ENCODE peak calls at places on chromosome 22, in five cellular contexts. F is GM23338, X is A549, L is K562, B is SK-N-SH. K is an unnamed sample.

GRCh38 chr22:31556627-31557203 is 60.4 kb downstream of the SFI1 start:
- DNase-seq in L (peak), X (peak), F (peak), B (peak), K (peak)

GRCh38 chr22:38203855-38204497 is 2.2 kb downstream of the MAFF start:
- DNase-seq in X (no peak), B (no peak), L (no peak), F (no peak), K (no peak)

GRCh38 chr22:23216331-23217170 is 36.2 kb downstream of the BCR start:
- DNase-seq in L (peak), F (no peak), B (no peak), X (no peak), K (peak)

GRCh38 chr22:26168934-26169311 is 339 bp upstream of the SEZ6L start:
- DNase-seq in L (no peak), F (no peak), B (no peak), X (no peak), K (no peak)

GRCh38 chr22:31969789-31970489 is 25.6 kb downstream of the YWHAH start:
- DNase-seq in L (peak), B (peak), X (peak), F (peak), K (peak)

GRCh38 chr22:17705565-17706450 is 67.3 kb downstream of the BCL2L13 start:
- DNase-seq in X (no peak), B (no peak), F (no peak), L (no peak), K (no peak)

GRCh38 chr22:27407369-27407985 is 394.1 kb downstream of the MN1 start:
- DNase-seq in F (peak), L (no peak), B (no peak), X (no peak), K (no peak)

GRCh38 chr22:23898006-23898974 is 4.1 kb downstream of the MIF start:
- DNase-seq in X (no peak), B (no peak), L (no peak), F (no peak), K (no peak)

GRCh38 chr22:30208631-30209603 is 37.6 kb downstream of the LIF start:
- DNase-seq in B (peak), F (no peak), X (no peak), L (peak), K (no peak)

GRCh38 chr22:30252411-30253204 is 6.0 kb upstream of the LIF start:
- DNase-seq in B (no peak), L (no peak), F (peak), X (no peak), K (peak)

GRCh38 chr22:26514419-26515161 is 2.3 kb upstream of the TFIP11 start:
- DNase-seq in B (no peak), L (no peak), F (no peak), X (no peak), K (no peak)

GRCh38 chr22:30328466-30329049 is 1.8 kb upstream of the TBC1D10A start:
- DNase-seq in B (no peak), F (peak), L (no peak), X (no peak), K (no peak)

GRCh38 chr22:35152316-35152715 is 86.4 kb downstream of the ISX start:
- DNase-seq in X (no peak), F (peak), B (no peak), L (no peak), K (no peak)

GRCh38 chr22:27218012-27218483 is 560.7 kb downstream of the MIAT start:
- DNase-seq in L (no peak), F (no peak), B (peak), X (no peak), K (no peak)

GRCh38 chr22:48071305-48071704 is 1308.9 kb downstream of the TBC1D22A start:
- DNase-seq in L (no peak), X (no peak), F (no peak), B (no peak), K (no peak)

GRCh38 chr22:22099833-22100812 is 117.5 kb upstream of the TOP3B start:
- DNase-seq in L (peak), X (no peak), B (no peak), F (peak), K (no peak)

GRCh38 chr22:41939981-41940852 is 6.7 kb downstream of the CENPM start:
- DNase-seq in B (no peak), L (no peak), F (peak), X (no peak), K (no peak)

GRCh38 chr22:38867124-38867455 is 4.9 kb downstream of the CBX6 start:
- DNase-seq in B (no peak), L (no peak), F (no peak), X (no peak), K (no peak)

GRCh38 chr22:49147171-49147570 is 680.5 kb downstream of the BRD1 start:
- DNase-seq in B (no peak), L (no peak), F (no peak), X (no peak), K (no peak)

GRCh38 chr22:38566726-38567504 is 3.1 kb downstream of the DMC1 start:
- DNase-seq in L (no peak), X (no peak), F (no peak), B (no peak), K (no peak)

GRCh38 chr22:35552186-35552842 is 11.7 kb downstream of the RASD2 start:
- DNase-seq in F (peak), X (peak), L (peak), B (peak), K (no peak)

GRCh38 chr22:31947296-31947695 is 3.0 kb downstream of the YWHAH start:
- DNase-seq in B (no peak), L (no peak), X (peak), F (no peak), K (peak)

GRCh38 chr22:39266398-39267030 is 21.7 kb upstream of the PDGFB start:
- DNase-seq in F (no peak), L (no peak), X (no peak), B (no peak), K (peak)

GRCh38 chr22:26471522-26471921 is 12.1 kb downstream of the HPS4 start:
- DNase-seq in B (no peak), F (no peak), X (peak), L (no peak), K (no peak)

GRCh38 chr22:27474711-27475547 is 326.6 kb downstream of the MN1 start:
- DNase-seq in F (peak), L (no peak), B (no peak), X (peak), K (no peak)

GRCh38 chr22:47940211-47940610 is 1177.8 kb downstream of the TBC1D22A start:
- DNase-seq in X (no peak), F (no peak), B (no peak), L (no peak), K (no peak)

GRCh38 chr22:25383278-25383820 is 163.9 kb downstream of the CRYBB2 start:
- DNase-seq in B (no peak), X (no peak), L (no peak), F (no peak), K (no peak)

GRCh38 chr22:50729391-50730012 is 8.5 kb upstream of the ACR start:
- DNase-seq in L (no peak), F (peak), B (no peak), X (no peak), K (no peak)

GRCh38 chr22:48112687-48113521 is 1350.5 kb downstream of the TBC1D22A start:
- DNase-seq in X (no peak), F (no peak), B (no peak), L (no peak), K (no peak)

GRCh38 chr22:30943368-30943767 is 25.2 kb downstream of the MORC2 start:
- DNase-seq in B (no peak), F (no peak), L (no peak), X (no peak), K (no peak)

GRCh38 chr22:23836281-23836680 is 2.5 kb downstream of the DERL3 start:
- DNase-seq in B (peak), F (no peak), X (no peak), L (no peak), K (no peak)

GRCh38 chr22:38554281-38554680 is 15.7 kb downstream of the DMC1 start:
- DNase-seq in X (no peak), F (no peak), L (no peak), B (no peak), K (no peak)

GRCh38 chr22:27670701-27671412 is 130.7 kb downstream of the MN1 start:
- DNase-seq in F (peak), X (no peak), B (no peak), L (peak), K (no peak)

GRCh38 chr22:39423976-39424375 is 24.4 kb downstream of the TAB1 start:
- DNase-seq in B (no peak), F (no peak), L (no peak), X (no peak), K (no peak)

GRCh38 chr22:19959587-19960490 is 18.2 kb upstream of the TXNRD2 start:
- DNase-seq in F (no peak), B (peak), L (no peak), X (no peak), K (no peak)
- H3K4me3 ChIP-seq in F (peak), B (no peak), L (peak), X (no peak), K (no peak)

GRCh38 chr22:37079158-37079557 is 27.6 kb downstream of the KCTD17 start:
- DNase-seq in L (no peak), F (no peak), B (no peak), X (no peak), K (no peak)

GRCh38 chr22:37080838-37081237 is 28.7 kb downstream of the TMPRSS6 start:
- DNase-seq in X (no peak), L (no peak), F (no peak), B (no peak), K (no peak)

GRCh38 chr22:37077802-37078448 is 26.4 kb downstream of the KCTD17 start:
- DNase-seq in F (peak), L (peak), B (peak), X (peak), K (no peak)

GRCh38 chr22:37080438-37080837 is 28.9 kb downstream of the KCTD17 start:
- DNase-seq in X (no peak), F (no peak), B (no peak), L (no peak), K (no peak)

DNA sequence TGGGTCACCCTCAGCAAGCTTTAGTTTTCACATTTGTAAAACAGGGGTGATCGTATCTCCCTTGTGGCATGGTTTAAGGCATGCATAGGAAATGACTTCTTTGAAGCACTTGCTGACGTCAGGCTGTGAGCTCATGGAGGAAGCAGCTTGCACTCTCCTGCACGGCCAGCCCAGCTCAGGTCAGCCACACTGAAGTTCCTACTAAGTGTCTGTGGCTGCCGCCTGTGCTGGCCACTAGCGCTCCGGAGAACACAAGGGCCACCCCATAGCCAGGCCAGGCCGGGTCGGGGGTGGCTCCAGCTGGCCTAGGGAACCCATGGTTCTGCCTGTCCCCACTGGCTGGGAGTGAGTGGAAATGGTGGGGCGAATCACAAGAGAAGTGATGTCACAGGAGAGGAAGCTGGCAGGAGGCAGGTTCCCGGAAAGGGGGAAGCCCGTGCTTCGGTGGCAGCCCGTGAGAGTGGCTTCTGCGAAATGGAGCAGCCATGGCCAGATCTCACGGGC is 28.2 kb downstream of the KCTD17 start:
- DNase-seq in X (no peak), B (no peak), L (no peak), F (no peak), K (peak)
- TF ChIP-seq REST in X (no peak), B (no peak), L (no peak), F (no peak), K (no peak)

GRCh38 chr22:45077826-45078334 is 68.1 kb upstream of the PHF21B start:
- DNase-seq in L (no peak), X (no peak), B (no peak), F (no peak), K (no peak)

GRCh38 chr22:45087802-45088201 is 75.9 kb upstream of the NUP50 start:
- DNase-seq in L (no peak), B (no peak), F (peak), X (no peak), K (no peak)

GRCh38 chr22:45083659-45084305 is 74.0 kb upstream of the PHF21B start:
- DNase-seq in F (no peak), B (no peak), L (no peak), X (no peak), K (no peak)

GRCh38 chr22:45084400-45084920 is 74.7 kb upstream of the PHF21B start:
- DNase-seq in L (no peak), X (no peak), F (no peak), B (no peak), K (no peak)

DNA sequence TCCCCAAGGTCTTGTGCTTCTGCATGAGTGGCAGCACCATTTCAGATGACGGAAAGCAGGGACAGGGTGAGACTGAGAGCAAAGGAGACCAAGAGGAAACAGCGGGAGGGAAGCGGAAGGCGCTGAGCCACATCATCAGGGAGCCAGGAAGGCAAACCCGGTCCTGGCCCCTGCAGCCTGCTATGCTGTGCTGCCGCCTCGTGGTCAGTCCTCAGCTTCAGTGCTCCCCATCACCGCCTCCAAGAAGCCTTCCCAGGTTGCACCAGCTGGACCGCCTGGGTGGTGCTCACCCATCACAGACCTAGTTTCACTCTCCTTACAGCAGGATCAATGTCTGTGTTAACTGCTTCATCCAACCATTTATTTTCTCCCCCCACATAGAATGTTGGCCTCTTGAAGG is 73.0 kb upstream of the PHF21B start:
- DNase-seq in L (peak), B (peak), X (no peak), F (peak), K (peak)
- TF ChIP-seq CTCF in L (peak), B (peak), X (peak), F (peak), K (no peak)

GRCh38 chr22:20199413-20199842 is 48.6 kb upstream of the CCDC188 start:
- DNase-seq in L (no peak), X (no peak), B (no peak), F (no peak), K (no peak)

GRCh38 chr22:20197407-20198030 is 46.7 kb upstream of the CCDC188 start:
- DNase-seq in B (no peak), X (no peak), F (no peak), L (no peak), K (no peak)

GRCh38 chr22:20200411-20200810 is 49.6 kb upstream of the CCDC188 start:
- DNase-seq in L (no peak), B (no peak), X (no peak), F (no peak), K (no peak)

GRCh38 chr22:20199906-20200305 is 49.1 kb upstream of the CCDC188 start:
- DNase-seq in F (no peak), L (no peak), X (no peak), B (no peak), K (no peak)

DNA sequence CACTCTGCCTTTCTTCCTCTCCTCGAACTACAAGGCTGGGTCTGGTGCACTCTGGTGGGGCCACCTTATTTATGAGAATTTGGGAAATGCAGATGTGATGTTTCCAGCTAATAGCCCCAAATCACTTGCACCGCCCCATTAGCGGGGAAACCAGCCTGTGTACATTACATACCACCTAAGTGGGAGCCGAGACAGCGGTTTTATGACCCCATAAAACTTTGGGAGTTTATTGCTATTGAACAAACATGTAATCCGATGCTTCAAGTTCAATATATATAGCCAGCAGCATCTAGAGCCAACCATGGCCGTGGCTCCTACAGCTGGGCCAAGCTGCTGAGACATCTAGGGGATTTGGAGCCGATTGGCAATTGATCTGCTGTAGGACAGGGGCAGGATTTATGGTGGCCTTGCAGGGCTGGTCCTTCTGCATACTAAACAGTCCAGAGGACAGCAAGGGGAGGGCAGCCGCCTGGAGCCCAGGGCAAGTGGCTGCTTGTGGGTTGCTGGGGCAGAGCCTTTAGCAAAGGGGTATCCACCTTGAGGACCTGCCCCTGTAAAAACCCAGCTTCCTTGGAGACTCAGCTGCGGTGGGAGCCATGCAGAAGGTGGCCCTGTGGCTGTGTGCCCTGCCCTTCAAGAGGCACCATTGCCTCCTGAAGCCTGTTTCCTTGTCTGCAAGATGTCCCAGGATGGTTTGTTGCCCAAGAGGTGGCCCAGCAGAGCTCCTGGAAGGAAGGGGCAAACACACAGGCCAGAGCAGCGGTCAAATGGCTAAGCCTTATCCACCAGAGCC is 47.9 kb upstream of the CCDC188 start:
- DNase-seq in F (no peak), B (no peak), L (no peak), X (no peak), K (no peak)
- H3K4me3 ChIP-seq in F (no peak), B (no peak), L (no peak), X (no peak), K (no peak)

DNA sequence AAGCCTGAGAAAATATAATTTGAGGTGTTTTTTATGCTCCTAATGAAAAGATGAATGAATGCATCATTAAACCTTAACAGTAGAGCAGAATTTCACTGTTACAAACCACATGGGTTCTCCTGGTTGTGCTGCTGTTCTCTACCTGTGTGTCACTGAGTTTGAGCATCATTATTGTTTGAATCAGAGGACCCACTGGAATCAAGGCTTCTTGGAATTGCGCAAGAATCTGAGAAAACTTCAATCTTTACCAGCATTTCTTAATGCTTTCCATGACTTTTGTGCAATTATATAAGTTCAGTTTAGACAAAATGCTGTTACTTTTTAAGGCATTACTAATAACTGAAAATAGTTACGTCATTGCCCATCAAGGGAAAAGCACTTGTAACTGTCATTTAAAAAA is 18.8 kb upstream of the RBX1 start:
- DNase-seq in X (no peak), F (no peak), B (no peak), L (no peak), K (no peak)
- TF ChIP-seq REST in X (no peak), F (no peak), B (no peak), L (no peak), K (no peak)

GRCh38 chr22:46537946-46538815 is 761 bp upstream of the CELSR1 start:
- DNase-seq in B (peak), L (no peak), F (peak), X (peak), K (no peak)
- TF ChIP-seq CTCF in B (no peak), L (no peak), F (no peak), X (peak), K (no peak)

DNA sequence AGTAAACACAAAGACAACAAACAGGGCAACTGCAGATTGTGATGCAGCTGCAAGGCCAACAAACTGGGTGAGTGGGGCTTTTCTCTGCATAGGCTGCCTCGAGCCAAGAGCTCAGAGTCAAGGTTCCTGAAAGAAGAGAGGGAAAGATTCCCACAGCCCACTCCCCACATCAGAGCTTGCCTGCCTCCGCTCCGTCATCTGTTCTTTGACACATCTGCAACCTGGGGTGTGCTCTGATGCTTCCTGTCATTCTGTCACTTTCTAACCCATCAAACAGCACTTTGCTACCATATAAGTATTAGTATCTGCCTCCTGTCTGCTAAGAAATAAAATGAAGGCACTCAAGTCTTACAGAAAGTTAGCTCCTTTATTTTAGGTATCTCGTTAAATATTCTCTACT is 46.9 kb downstream of the C22orf31 start:
- DNase-seq in B (no peak), F (no peak), L (no peak), X (no peak), K (no peak)
- H3K4me3 ChIP-seq in B (no peak), F (no peak), L (no peak), X (no peak), K (no peak)

GRCh38 chr22:43142881-43143562 is at the start of gene MCAT:
- DNase-seq in L (peak), B (peak), F (peak), X (peak), K (peak)
- TF ChIP-seq REST in L (peak), B (no peak), F (no peak), X (no peak), K (no peak)

GRCh38 chr22:33519140-33519973 is 400.9 kb downstream of the LARGE1 start:
- DNase-seq in F (peak), B (peak), X (peak), L (peak), K (peak)
- TF ChIP-seq CTCF in F (peak), B (peak), X (peak), L (peak), K (no peak)